ENCODE peak calls at places on chromosomes 5 and 9, in eight cellular contexts. Y is astrocyte of the spinal cord, V is lung, B is endothelial cell of umbilical vein, L is epithelial cell of esophagus, M is IMR-90, Q is tibial nerve, Z is coronary artery. R is an unnamed sample.
A peak's percentile ranks its signal among the peaks of the same experiment; 100 is the strongest.

GRCh38 chr5:53482717-53483638 is 2.5 kb downstream of the FST start:
- DNase-seq in Q (no peak), V (peak; percentile 35), Y (peak; percentile 29), L (peak; percentile 60), M (peak; percentile 53), Z (peak; percentile 74), B (peak; percentile 34), R (peak; percentile 51)

GRCh38 chr9:113887436-113887835 is 11.3 kb downstream of the ZNF618 start:
- DNase-seq in Z (no peak), L (no peak), Y (no peak), B (peak; percentile 55), Q (no peak), M (no peak), V (no peak), R (no peak)

GRCh38 chr9:69131682-69132081 is 42.4 kb upstream of the TJP2 start:
- DNase-seq in Q (peak; percentile 59), Y (peak; percentile 87), V (no peak), M (peak; percentile 96), L (peak; percentile 97), Z (no peak), B (peak; percentile 53), R (peak; percentile 86)

GRCh38 chr5:132013711-132014110 is 2.3 kb upstream of the ACSL6 start:
- DNase-seq in Y (no peak), V (no peak), B (no peak), Q (no peak), Z (peak; percentile 54), M (no peak), L (peak; percentile 42), R (no peak)

GRCh38 chr5:54480296-54480695 is 24.8 kb downstream of the HSPB3 start:
- DNase-seq in M (peak; percentile 23), Q (no peak), B (no peak), L (peak; percentile 50), Z (no peak), Y (no peak), V (no peak), R (peak; percentile 30)

GRCh38 chr9:131254107-131254491 is 22.2 kb downstream of the FAM78A start:
- DNase-seq in V (no peak), B (no peak), Y (no peak), Z (no peak), L (no peak), Q (no peak), M (no peak), R (peak; percentile 46)

GRCh38 chr5:74404574-74405310 is 235.8 kb downstream of the ENC1 start:
- DNase-seq in L (no peak), Q (peak; percentile 18), B (no peak), M (no peak), Y (no peak), V (no peak), Z (no peak), R (no peak)

GRCh38 chr5:32760091-32760509 is 49.0 kb downstream of the NPR3 start:
- DNase-seq in L (peak; percentile 77), M (peak; percentile 98), B (no peak), Q (no peak), Z (no peak), Y (peak; percentile 86), V (no peak), R (peak; percentile 93)

GRCh38 chr5:141003026-141003425 is 36.8 kb downstream of the PCDHAC2 start:
- DNase-seq in L (no peak), V (no peak), Q (no peak), Y (no peak), Z (no peak), M (no peak), B (no peak), R (no peak)

GRCh38 chr5:82564963-82565362 is 286.8 kb upstream of the RPS23 start:
- DNase-seq in M (no peak), Q (no peak), B (no peak), L (peak; percentile 24), V (no peak), Z (no peak), Y (no peak), R (no peak)

GRCh38 chr5:144201578-144201977 is 30.9 kb downstream of the KCTD16 start:
- DNase-seq in Q (no peak), Z (no peak), L (no peak), B (peak; percentile 22), M (no peak), V (no peak), Y (no peak), R (no peak)

DNA sequence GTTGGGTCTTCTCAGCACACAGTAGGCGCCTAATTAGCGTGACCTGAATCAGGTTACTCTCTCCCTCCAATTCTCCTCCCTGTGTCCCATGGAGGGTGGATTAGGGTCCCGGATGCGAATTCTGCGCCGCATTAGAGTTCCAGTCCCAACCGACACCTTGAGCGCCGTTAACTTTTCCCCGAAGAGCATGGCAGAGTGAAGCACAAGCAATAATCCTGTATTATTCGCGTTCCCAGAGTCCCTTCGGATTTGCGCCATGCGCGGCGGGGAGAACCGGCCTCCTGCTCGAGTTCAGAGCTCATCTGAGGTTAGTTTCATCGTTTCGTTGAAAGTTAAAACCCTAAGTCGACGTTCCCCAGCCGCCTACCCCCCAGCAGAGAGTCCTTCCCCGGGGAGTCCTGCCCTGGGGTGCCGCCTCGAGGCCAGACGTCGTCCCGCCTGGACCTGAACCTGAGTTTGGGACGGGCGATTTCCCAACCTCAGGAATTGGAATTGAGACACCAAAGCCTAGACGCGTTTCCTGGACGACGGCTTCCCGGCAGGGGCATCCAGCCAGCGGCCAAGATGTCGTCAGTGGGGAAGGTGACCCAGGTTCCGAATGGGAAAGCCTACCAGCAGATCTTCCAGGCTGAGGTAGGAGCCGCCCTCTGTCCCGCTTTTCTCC is at the start of gene CCDC180:
- DNase-seq in V (peak; percentile 54), Y (peak; percentile 8), Z (no peak), Q (peak; percentile 36), B (peak; percentile 4), M (no peak), L (peak; percentile 9), R (peak; percentile 48)
- H3K4me3 ChIP-seq in V (no peak within 1 kb of the TSS), Y (peak within 1 kb of the TSS; percentile 32), Z (peak within 1 kb of the TSS; percentile 52), Q (no peak within 1 kb of the TSS), B (peak within 1 kb of the TSS; percentile 1), M (no peak within 1 kb of the TSS), L (no peak within 1 kb of the TSS), R (peak within 1 kb of the TSS; percentile 49)

DNA sequence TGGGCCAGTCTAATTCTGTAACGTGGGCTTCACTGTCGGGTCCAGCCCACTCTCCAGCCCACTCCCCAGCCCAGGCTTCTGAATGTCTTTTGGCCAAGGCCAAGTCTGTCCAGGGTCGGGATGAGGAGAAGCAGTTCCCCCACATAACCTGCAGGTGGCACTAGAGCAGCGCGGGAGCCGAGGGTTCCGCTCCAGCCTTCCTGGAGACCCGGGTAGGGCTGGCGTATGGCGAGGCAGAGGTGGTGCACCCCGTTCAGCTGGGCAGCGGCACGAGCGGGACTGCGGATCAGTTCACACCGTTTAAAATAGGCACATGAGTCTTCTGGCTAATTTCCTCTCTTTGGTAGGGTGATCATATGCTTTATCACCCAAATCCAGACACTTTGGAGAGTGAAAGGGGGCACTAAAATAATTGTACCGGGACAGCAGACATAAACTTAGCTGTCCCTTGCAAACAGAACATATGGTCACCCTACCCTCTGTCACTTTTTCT is 185.9 kb downstream of the MSX2 start:
- DNase-seq in Z (no peak), Q (peak; percentile 52), V (peak; percentile 59), B (peak; percentile 3), M (peak; percentile 18), L (peak; percentile 20), Y (peak; percentile 40), R (peak; percentile 57)
- H3K4me3 ChIP-seq in Z (peak overlapping the region; percentile 57), Q (no peak overlapping the region), V (no peak overlapping the region), B (no peak overlapping the region), M (no peak overlapping the region), L (no peak overlapping the region), Y (no peak overlapping the region), R (no peak overlapping the region)

DNA sequence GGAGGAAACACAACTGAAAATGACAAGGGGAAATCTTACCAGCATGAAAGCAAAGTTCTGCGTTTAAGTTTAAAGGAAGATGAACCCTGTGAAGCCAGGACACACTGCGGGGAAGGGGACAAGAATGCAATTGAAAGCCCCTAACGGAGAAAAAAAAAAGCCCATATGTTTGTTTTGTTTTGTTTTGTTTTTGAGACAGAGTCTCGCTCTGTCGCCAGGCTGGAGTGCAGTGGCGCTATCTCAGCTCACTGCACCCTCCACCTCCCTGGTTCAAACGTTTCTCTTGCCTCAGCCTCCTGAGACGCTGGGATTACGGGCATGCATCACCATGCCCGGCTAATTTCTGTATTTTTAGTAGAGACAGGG is 2.9 kb downstream of the STK10 start:
- DNase-seq in Z (no peak), Q (no peak), Y (no peak), M (no peak), B (no peak), L (no peak), V (no peak), R (no peak)
- H3K4me3 ChIP-seq in Z (peak overlapping the region; percentile 88), Q (no peak overlapping the region), Y (no peak overlapping the region), M (no peak overlapping the region), B (no peak overlapping the region), L (no peak overlapping the region), V (no peak overlapping the region), R (no peak overlapping the region)

DNA sequence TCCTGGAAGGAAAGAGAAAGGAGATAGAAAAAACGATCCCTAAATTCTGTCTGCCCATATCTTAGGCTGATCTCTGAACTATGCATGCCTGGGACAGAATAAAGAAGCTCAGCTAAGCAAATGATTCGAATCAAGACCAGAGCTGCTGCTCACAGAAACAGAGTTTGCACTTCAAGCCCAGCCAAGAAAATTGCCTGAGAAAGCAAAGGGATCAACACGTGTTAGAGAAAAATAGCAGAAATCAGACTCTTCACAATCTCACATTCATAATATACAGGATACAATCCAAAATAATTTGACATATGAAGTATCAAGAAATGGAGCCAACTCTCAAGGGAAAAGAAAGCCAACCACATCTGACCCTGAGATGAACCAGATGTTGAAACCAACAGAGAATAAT is 69.3 kb upstream of the OSMR start:
- DNase-seq in Z (no peak), M (no peak), L (no peak), Y (no peak), Q (no peak), B (no peak), V (no peak), R (peak; percentile 60)
- H3K4me3 ChIP-seq in Z (no peak overlapping the region), M (no peak overlapping the region), L (no peak overlapping the region), Y (no peak overlapping the region), Q (no peak overlapping the region), B (no peak overlapping the region), V (no peak overlapping the region), R (no peak overlapping the region)

DNA sequence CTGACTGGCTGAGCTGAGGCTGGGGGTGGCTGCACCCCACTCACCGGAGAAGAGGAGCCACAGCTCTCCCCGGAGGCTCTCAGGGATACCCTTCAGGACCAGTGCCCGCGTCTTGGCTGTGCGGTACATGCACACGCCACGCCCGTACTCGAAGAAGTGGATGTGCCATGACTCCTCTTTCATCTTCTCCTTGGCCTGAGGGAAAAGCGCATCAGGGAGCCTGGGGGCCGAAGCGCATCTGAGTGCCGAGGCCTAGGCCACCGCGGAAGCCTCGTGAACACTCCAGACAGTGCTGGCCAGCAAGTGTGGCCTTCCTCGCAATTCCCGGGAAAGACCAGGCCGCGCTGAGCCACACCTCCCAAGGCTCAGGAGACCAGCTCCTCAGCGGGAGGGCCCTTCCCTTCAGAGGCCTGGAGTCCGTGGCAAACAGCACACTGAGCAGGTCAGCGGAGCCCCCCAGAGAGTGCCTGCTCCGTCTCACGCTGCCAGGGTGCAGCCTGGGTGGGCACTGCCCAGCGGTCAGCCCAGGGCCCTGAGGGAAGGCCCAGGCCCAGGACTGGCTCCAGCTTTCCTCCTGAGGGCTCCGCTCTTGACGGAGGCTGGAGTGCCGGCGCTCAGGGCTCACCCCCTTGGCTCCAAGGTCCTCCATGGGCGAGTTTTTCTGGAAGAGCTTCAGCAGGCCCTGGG is 20.5 kb upstream of the MRNIP start:
- DNase-seq in Z (no peak), Y (no peak), L (no peak), Q (no peak), M (no peak), V (no peak), B (no peak), R (no peak)
- H3K4me3 ChIP-seq in Z (no peak overlapping the region), Y (no peak overlapping the region), L (no peak overlapping the region), Q (no peak overlapping the region), M (no peak overlapping the region), V (no peak overlapping the region), B (no peak overlapping the region), R (no peak overlapping the region)

R was measured in choroid plexus epithelial cell.